ENCODE peak calls at places on chromosomes 3 and 15, in eight cellular contexts. N is NCI-H1694 treated with DMSO at 0.1 percent for 48 hours; V is lower leg skin; M is activated CD4-positive, alpha-beta T cell treated with anti-CD3 and anti-CD28 coated beads for 24 hours; U is memory B cell; G is heart left ventricle; C is globus pallidus; P is right atrium auricular region. X is an unnamed sample.
A peak's percentile ranks its signal among the peaks of the same experiment; 100 is the strongest.

GRCh38 chr15:77864211-77865105 is 213.1 kb downstream of the TBC1D2B start:
- DNase-seq in G (no peak), P (no peak), U (no peak), N (no peak), M (no peak), C (no peak), V (no peak), X (no peak)

GRCh38 chr3:69869021-69869420 is 129.8 kb downstream of the MITF start:
- DNase-seq in V (no peak), U (no peak), M (no peak), N (no peak), G (no peak), P (no peak), C (no peak), X (no peak)

GRCh38 chr3:142500211-142500610 is 52.4 kb upstream of the XRN1 start:
- DNase-seq in M (no peak), N (no peak), G (no peak), V (no peak), C (no peak), U (no peak), P (no peak), X (no peak)

GRCh38 chr15:62406268-62406667 is 241.2 kb upstream of the C2CD4B start:
- DNase-seq in U (no peak), V (no peak), C (no peak), N (no peak), P (no peak), M (no peak), G (no peak), X (no peak)

GRCh38 chr3:37833790-37834189 is 27.9 kb upstream of the CTDSPL start:
- DNase-seq in V (no peak), P (no peak), C (no peak), G (no peak), N (no peak), U (no peak), M (no peak), X (no peak)

GRCh38 chr15:63291507-63291906 is 14.1 kb downstream of the APH1B start:
- DNase-seq in V (no peak), N (no peak), P (no peak), C (no peak), G (no peak), M (no peak), U (no peak), X (no peak)

GRCh38 chr3:140341213-140341612 is 336.7 kb upstream of the TRIM42 start:
- DNase-seq in N (no peak), P (no peak), U (no peak), M (no peak), V (no peak), C (no peak), G (no peak), X (no peak)

GRCh38 chr3:112579697-112580096 is 17.9 kb downstream of the SLC35A5 start:
- DNase-seq in V (no peak), N (no peak), C (no peak), U (no peak), M (no peak), P (no peak), G (no peak), X (no peak)

GRCh38 chr3:30623375-30623774 is 17.0 kb downstream of the TGFBR2 start:
- DNase-seq in N (no peak), V (no peak), U (no peak), M (no peak), G (no peak), P (no peak), C (no peak), X (no peak)

GRCh38 chr15:52295421-52295991 is at the start of gene MYO5C:
- DNase-seq in N (peak; percentile 34), V (peak; percentile 47), M (no peak), P (no peak), U (no peak), G (peak; percentile 83), C (no peak), X (no peak)

GRCh38 chr3:13866406-13866965 is 13.4 kb downstream of the WNT7A start:
- DNase-seq in P (no peak), C (no peak), M (no peak), U (no peak), G (no peak), V (no peak), N (no peak), X (no peak)

GRCh38 chr3:124607163-124607562 is 123.1 kb upstream of the UMPS start:
- DNase-seq in G (no peak), U (no peak), C (no peak), M (no peak), P (no peak), V (no peak), N (no peak), X (no peak)

GRCh38 chr3:126155819-126156218 is 24.6 kb downstream of the ALDH1L1 start:
- DNase-seq in M (no peak), G (no peak), U (no peak), C (no peak), N (no peak), V (no peak), P (no peak), X (no peak)

GRCh38 chr3:165643433-165643824 is 193.8 kb downstream of the BCHE start:
- DNase-seq in V (no peak), M (no peak), N (no peak), P (no peak), U (no peak), G (no peak), C (no peak), X (no peak)

GRCh38 chr15:81531971-81532370 is 158.0 kb upstream of the TMC3 start:
- DNase-seq in U (no peak), V (no peak), P (no peak), G (no peak), M (no peak), C (no peak), N (no peak), X (no peak)

GRCh38 chr15:69627548-69628158 is 175.0 kb downstream of the RPLP1 start:
- DNase-seq in M (no peak), C (no peak), G (no peak), N (no peak), V (no peak), U (no peak), P (no peak), X (no peak)

GRCh38 chr3:178384302-178384939 is 151.8 kb upstream of the KCNMB2 start:
- DNase-seq in C (no peak), U (no peak), G (no peak), V (no peak), N (no peak), P (no peak), M (no peak), X (no peak)

GRCh38 chr3:45940004-45940780 is 3.1 kb upstream of the CXCR6 start:
- DNase-seq in G (no peak), C (no peak), U (no peak), V (no peak), N (no peak), P (no peak), M (no peak), X (no peak)

GRCh38 chr3:169082634-169083033 is 580.9 kb downstream of the MECOM start:
- DNase-seq in U (no peak), N (no peak), M (no peak), G (no peak), P (no peak), V (no peak), C (no peak), X (no peak)

GRCh38 chr3:12194669-12195161 is 36.0 kb upstream of the TIMP4 start:
- DNase-seq in M (peak; percentile 15), C (no peak), P (no peak), V (no peak), U (no peak), N (no peak), G (no peak), X (no peak)

GRCh38 chr3:126184465-126185000 is 4.1 kb upstream of the ALDH1L1 start:
- DNase-seq in P (no peak), C (no peak), G (no peak), N (no peak), U (no peak), V (no peak), M (no peak), X (no peak)

GRCh38 chr3:128144512-128144911 is 8.8 kb upstream of the EEFSEC start:
- DNase-seq in G (no peak), P (no peak), C (no peak), V (no peak), U (no peak), N (no peak), M (no peak), X (no peak)

GRCh38 chr3:126226376-126226775 is 46.0 kb upstream of the ALDH1L1 start:
- DNase-seq in G (no peak), M (no peak), U (no peak), C (peak; percentile 34), P (no peak), V (no peak), N (no peak), X (no peak)

GRCh38 chr3:100982710-100983109 is 10.5 kb downstream of the ABI3BP start:
- DNase-seq in N (no peak), V (peak; percentile 37), P (peak; percentile 75), U (no peak), M (no peak), C (peak; percentile 22), G (peak; percentile 60), X (peak; percentile 25)

GRCh38 chr3:11624161-11624560 is 19.6 kb downstream of the VGLL4 start:
- DNase-seq in U (no peak), M (peak; percentile 52), P (no peak), G (no peak), N (no peak), C (no peak), V (no peak), X (no peak)

GRCh38 chr3:65960087-65960486 is 78.6 kb downstream of the MAGI1 start:
- DNase-seq in V (no peak), M (no peak), G (no peak), U (no peak), P (no peak), N (no peak), C (no peak), X (no peak)

GRCh38 chr15:63233667-63234419 is 43.6 kb upstream of the APH1B start:
- DNase-seq in U (no peak), C (no peak), V (no peak), M (no peak), P (no peak), G (no peak), N (no peak), X (no peak)

GRCh38 chr3:24005669-24006068 is 60.6 kb downstream of the NR1D2 start:
- DNase-seq in C (no peak), U (no peak), N (no peak), G (no peak), P (no peak), V (no peak), M (no peak), X (no peak)

GRCh38 chr15:51129513-51130197 is 34.9 kb upstream of the TNFAIP8L3 start:
- DNase-seq in G (no peak), C (no peak), P (no peak), M (no peak), V (no peak), N (no peak), U (no peak), X (peak; percentile 43)

GRCh38 chr3:41276191-41276590 is 76.9 kb downstream of the CTNNB1 start:
- DNase-seq in G (no peak), U (no peak), C (no peak), N (no peak), P (no peak), V (no peak), M (no peak), X (no peak)

GRCh38 chr15:100383302-100384107 is 41.7 kb upstream of the ADAMTS17 start:
- DNase-seq in C (peak; percentile 10), N (no peak), M (no peak), U (no peak), V (no peak), P (no peak), G (no peak), X (peak; percentile 15)

GRCh38 chr3:86175593-86175992 is 815.4 kb downstream of the VGLL3 start:
- DNase-seq in M (no peak), N (no peak), C (no peak), U (no peak), G (no peak), V (no peak), P (no peak), X (no peak)

GRCh38 chr3:79067734-79068133 is 700.1 kb downstream of the ROBO1 start:
- DNase-seq in G (no peak), C (no peak), N (no peak), U (no peak), P (no peak), M (no peak), V (no peak), X (no peak)

GRCh38 chr15:80870893-80871292 is 91.7 kb downstream of the CEMIP start:
- DNase-seq in C (no peak), V (peak; percentile 34), P (no peak), U (no peak), G (no peak), M (no peak), N (no peak), X (no peak)

X was measured in Ammon's horn.